ENCODE peak calls at places on chromosomes 6 and 20, in four cellular contexts. G is HepG2, X is GM12878, V is SK-N-SH. I is an unnamed sample. For H3K4me1, the result is how much of the 10 kb centered on the place peaks cover.

GRCh38 chr6:13668291-13668928 is 43.2 kb downstream of the RANBP9 start:
- DNase-seq in X (peak), G (no peak), V (no peak), I (peak)

GRCh38 chr6:108175592-108176279 is 9.9 kb downstream of the NR2E1 start:
- DNase-seq in V (peak), X (no peak), G (no peak), I (peak)

GRCh38 chr6:43923376-43924221 is 153.6 kb downstream of the VEGFA start:
- DNase-seq in G (no peak), X (no peak), V (no peak), I (no peak)

GRCh38 chr6:140660295-140660694 is 1285.8 kb upstream of the CITED2 start:
- DNase-seq in V (no peak), G (no peak), X (no peak), I (no peak)

GRCh38 chr6:134421496-134421895 is 103.6 kb upstream of the SGK1 start:
- DNase-seq in X (no peak), V (no peak), G (no peak), I (no peak)

GRCh38 chr6:130882370-130882769 is 55.2 kb downstream of the SMLR1 start:
- DNase-seq in V (no peak), G (no peak), X (no peak), I (no peak)

GRCh38 chr6:139334791-139335446 is 39.5 kb downstream of the CITED2 start:
- DNase-seq in G (no peak), X (no peak), V (no peak), I (no peak)

GRCh38 chr20:53748821-53749402 is 155.3 kb upstream of the ZNF217 start:
- DNase-seq in G (no peak), V (no peak), X (no peak), I (no peak)

GRCh38 chr20:22720206-22720605 is 135.8 kb upstream of the FOXA2 start:
- DNase-seq in V (no peak), G (no peak), X (no peak), I (no peak)

GRCh38 chr6:118965354-118965753 is 30.4 kb upstream of the MCM9 start:
- DNase-seq in V (no peak), X (no peak), G (peak), I (no peak)

GRCh38 chr6:42820509-42821340 is 38.9 kb downstream of the BICRAL start:
- DNase-seq in G (no peak), V (peak), X (no peak), I (no peak)

GRCh38 chr6:141548969-141549368 is 583.8 kb upstream of the GJE1 start:
- DNase-seq in X (no peak), V (no peak), G (peak), I (no peak)

GRCh38 chr6:159691133-159691962 is 1.7 kb downstream of the SOD2 start:
- DNase-seq in V (peak), G (peak), X (peak), I (peak)

GRCh38 chr6:32905078-32905477 is 35.8 kb downstream of the HLA-DMB start:
- DNase-seq in X (no peak), V (no peak), G (no peak), I (no peak)

GRCh38 chr6:116941727-116942126 is 64.7 kb downstream of the RFX6 start:
- DNase-seq in X (no peak), V (no peak), G (no peak), I (no peak)

GRCh38 chr6:158131926-158132325 is 36.1 kb downstream of the SERAC1 start:
- DNase-seq in G (peak), V (peak), X (no peak), I (peak)

GRCh38 chr20:37519508-37520416 is 1.3 kb upstream of the NNAT start:
- DNase-seq in V (peak), G (peak), X (no peak), I (no peak)

GRCh38 chr20:37394543-37395410 is 48.8 kb downstream of the SRC start:
- DNase-seq in G (no peak), X (no peak), V (peak), I (no peak)

GRCh38 chr6:84906514-84906913 is 142.1 kb upstream of the TBX18 start:
- DNase-seq in V (no peak), G (no peak), X (no peak), I (no peak)

GRCh38 chr20:44810391-44811149 is at the start of gene RIMS4:
- DNase-seq in G (no peak), X (no peak), V (peak), I (no peak)

GRCh38 chr20:51955756-51956155 is 153.4 kb upstream of the SALL4 start:
- DNase-seq in V (no peak), G (no peak), X (no peak), I (no peak)

GRCh38 chr20:8722277-8722928 is 346.5 kb upstream of the PLCB4 start:
- DNase-seq in X (peak), V (peak), G (peak), I (peak)

GRCh38 chr20:62977613-62978558 is 25.4 kb downstream of the SLC17A9 start:
- DNase-seq in V (peak), G (no peak), X (peak), I (peak)

GRCh38 chr20:25046181-25046641 is 11.7 kb downstream of the ACSS1 start:
- DNase-seq in V (no peak), G (peak), X (no peak), I (no peak)

GRCh38 chr6:48074368-48074767 is 36.6 kb downstream of the PTCHD4 start:
- DNase-seq in G (no peak), V (no peak), X (no peak), I (no peak)

GRCh38 chr20:60299951-60300350 is 341.7 kb downstream of the CDH26 start:
- DNase-seq in X (no peak), G (no peak), V (no peak), I (no peak)

GRCh38 chr20:22341508-22341907 is 242.9 kb downstream of the FOXA2 start:
- DNase-seq in X (no peak), V (no peak), G (peak), I (no peak)

GRCh38 chr20:20184711-20185110 is 132.4 kb downstream of the CFAP61 start:
- DNase-seq in X (no peak), G (no peak), V (no peak), I (no peak)

GRCh38 chr6:108998460-108998859 is 96.2 kb downstream of the SESN1 start:
- DNase-seq in V (no peak), G (no peak), X (no peak), I (no peak)

GRCh38 chr6:108781419-108782110 is 66.7 kb upstream of the ARMC2 start:
- DNase-seq in G (no peak), X (no peak), V (no peak), I (no peak)

GRCh38 chr6:108565893-108566292 is 5.2 kb downstream of the FOXO3 start:
- DNase-seq in X (no peak), V (no peak), G (peak), I (no peak)

GRCh38 chr6:36676142-36677058 is 2.1 kb upstream of the CDKN1A start:
- DNase-seq in G (peak), X (no peak), V (peak), I (no peak)

GRCh38 chr6:36678488-36679042 is at the start of gene CDKN1A:
- DNase-seq in V (peak), G (peak), X (no peak), I (peak)

GRCh38 chr6:36677753-36678487 is 594 bp upstream of the CDKN1A start:
- DNase-seq in X (no peak), V (no peak), G (peak), I (no peak)

GRCh38 chr6:36677059-36677749 is 1.3 kb upstream of the CDKN1A start:
- DNase-seq in V (peak), G (peak), X (no peak), I (no peak)

DNA sequence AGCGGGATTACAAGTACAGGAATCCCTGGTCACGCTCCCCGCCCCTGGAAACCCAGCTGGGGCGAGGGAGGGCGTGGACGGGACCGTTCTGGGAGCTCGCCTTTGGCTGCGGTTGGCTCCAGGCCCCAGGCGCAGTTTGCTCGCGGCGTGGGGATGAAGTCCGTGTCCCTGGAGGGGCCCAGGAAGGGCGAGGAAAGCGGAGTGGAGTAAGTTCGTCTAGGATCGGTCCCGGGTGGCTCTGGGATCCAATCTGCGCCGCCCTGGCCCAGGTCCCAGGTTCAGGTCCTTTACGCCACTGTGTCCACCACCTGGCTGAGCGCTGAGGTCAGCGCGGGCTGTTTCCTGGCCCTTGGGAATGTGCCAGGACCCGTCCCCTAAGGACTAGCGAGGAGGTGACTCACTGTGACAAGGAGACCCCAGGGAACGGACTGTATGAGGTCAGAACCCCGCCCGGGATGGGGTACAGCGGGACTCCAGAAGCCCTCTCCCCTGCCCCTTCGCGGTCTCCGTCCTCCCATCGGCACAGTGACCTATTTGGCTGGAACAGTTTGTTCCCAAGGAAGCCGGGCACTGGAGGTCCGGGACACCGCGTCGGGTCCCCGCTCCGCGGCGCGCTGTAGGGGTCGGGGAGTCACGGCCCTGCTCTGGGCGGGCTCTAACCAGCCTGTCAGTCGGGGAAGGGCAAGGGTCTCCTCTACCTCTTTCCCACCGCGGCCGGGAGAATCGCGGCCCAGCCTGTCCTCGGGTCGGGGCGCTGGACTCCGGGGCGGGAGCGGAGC is 718 bp downstream of the CDKN1A start:
- DNase-seq in V (peak), X (no peak), G (peak), I (peak)
- H3K4me1 ChIP-seq in V (under half), X (under half), G (half or more), I (under half)

DNA sequence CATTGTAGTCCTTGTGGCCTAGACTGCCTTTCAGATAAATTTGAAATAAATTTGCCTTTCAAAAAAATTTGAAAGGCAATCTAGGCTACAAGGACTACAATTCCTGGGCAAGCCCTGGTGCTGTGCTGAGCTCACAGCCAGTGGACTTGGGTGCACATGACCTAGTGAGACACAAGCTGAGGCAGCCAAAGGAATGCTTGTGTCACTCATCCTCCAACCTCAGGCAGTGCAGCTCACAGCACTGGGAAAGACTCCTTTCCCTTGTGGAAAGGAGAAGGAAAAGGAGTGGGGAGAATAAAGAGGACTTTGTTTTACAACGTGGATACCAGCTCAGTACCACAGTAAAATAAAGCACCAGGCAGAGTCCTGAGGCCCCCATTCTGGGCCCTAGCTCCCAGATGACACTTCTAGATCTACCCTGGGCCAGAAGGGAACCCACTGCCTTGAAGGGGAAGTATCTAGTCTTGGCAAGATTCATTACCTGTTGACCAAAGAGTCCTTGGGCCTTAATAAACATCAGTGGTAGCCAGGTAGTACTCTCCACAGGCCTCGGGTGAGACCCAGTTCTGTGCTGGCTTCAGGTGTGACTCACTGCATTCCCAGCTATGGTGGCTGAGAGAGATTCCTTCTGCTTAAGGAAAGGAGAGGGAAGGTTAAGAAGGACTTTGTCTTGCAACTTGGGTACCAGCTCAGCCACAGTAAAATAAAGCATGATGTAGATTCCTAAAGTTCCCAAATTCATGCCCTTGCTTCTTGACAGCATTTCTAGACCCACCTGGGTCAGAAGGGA is 659.7 kb upstream of the FLRT3 start:
- DNase-seq in G (no peak), V (no peak), X (no peak), I (no peak)
- TF ChIP-seq NFIC in G (no peak), V (no peak), X (no peak), I (no peak)

GRCh38 chr6:10585232-10585887 is 64.2 kb downstream of the GCNT2 start:
- DNase-seq in G (no peak), X (no peak), V (no peak), I (no peak)
- TF ChIP-seq RFX5 in G (no peak), X (no peak), V (no peak), I (no peak)

GRCh38 chr6:167643223-167643622 is 183.5 kb upstream of the AFDN start:
- DNase-seq in V (no peak), X (no peak), G (no peak), I (no peak)
- H3K4me1 ChIP-seq in V (under half), X (under half), G (under half), I (under half)

GRCh38 chr6:129359811-129360787 is 349.9 kb downstream of the ARHGAP18 start:
- DNase-seq in V (no peak), G (no peak), X (no peak), I (no peak)

GRCh38 chr6:129368076-129368475 is 341.9 kb downstream of the ARHGAP18 start:
- DNase-seq in G (no peak), X (no peak), V (no peak), I (no peak)

GRCh38 chr6:129364767-129365166 is 345.2 kb downstream of the ARHGAP18 start:
- DNase-seq in X (no peak), V (no peak), G (no peak), I (no peak)

GRCh38 chr6:129368970-129369369 is 341.0 kb downstream of the ARHGAP18 start:
- DNase-seq in X (no peak), V (no peak), G (no peak), I (no peak)

GRCh38 chr6:129364037-129364436 is 345.9 kb downstream of the ARHGAP18 start:
- DNase-seq in X (no peak), G (no peak), V (no peak), I (no peak)
- TF ChIP-seq NFIC in X (no peak), G (no peak), V (no peak), I (no peak)

DNA sequence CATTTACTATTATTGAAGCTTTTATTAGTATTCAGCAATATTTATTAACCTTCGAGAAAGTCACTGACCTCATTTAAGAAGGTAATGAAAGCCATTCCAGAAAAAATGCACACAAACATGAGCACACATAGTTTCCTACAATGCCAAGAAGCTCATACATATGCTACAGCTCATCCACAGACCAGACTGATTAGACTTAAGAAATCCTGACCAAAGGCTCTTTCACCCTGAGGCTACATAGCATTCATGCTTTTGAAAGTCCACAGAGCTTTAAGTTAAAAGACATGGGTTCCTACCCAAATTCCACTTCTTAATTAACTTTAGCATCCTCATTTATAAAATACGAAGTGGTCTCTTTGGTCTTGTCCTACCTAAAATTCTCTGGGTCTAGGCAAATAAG is 430.4 kb downstream of the TBC1D32 start:
- DNase-seq in X (no peak), G (no peak), V (no peak), I (no peak)
- TF ChIP-seq RFX5 in X (no peak), G (no peak), V (no peak), I (no peak)

GRCh38 chr20:21315138-21315537 is 12.0 kb downstream of the XRN2 start:
- DNase-seq in G (no peak), X (no peak), V (no peak), I (no peak)
- H3K4me1 ChIP-seq in G (under half), X (under half), V (under half), I (under half)

DNA sequence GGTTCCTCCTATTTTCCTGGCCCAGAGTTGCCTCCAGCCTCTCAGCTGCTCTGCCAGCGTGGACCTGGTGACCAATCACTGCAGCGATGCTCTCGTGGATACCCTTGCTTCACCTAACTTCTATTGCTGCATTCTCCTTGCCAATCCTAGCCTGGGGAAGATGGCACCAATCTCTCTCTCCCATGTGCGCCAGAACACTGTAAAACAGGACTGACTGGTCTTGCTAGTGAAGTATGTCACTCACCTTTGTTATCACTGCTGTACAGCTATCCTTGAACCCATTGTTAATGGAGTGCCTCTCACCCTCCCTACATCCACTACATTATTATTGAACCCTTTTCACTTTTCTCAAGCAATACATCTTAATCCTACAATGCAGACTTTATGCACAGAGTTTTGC is 80.1 kb downstream of the LYRM4 start:
- DNase-seq in G (no peak), V (no peak), X (no peak), I (no peak)
- TF ChIP-seq NFIC in G (no peak), V (no peak), X (no peak), I (no peak)

GRCh38 chr20:61712632-61713031 is 353.0 kb downstream of the TAF4 start:
- DNase-seq in X (no peak), V (no peak), G (no peak), I (no peak)
- TF ChIP-seq RFX5 in X (no peak), V (no peak), G (no peak), I (no peak)

DNA sequence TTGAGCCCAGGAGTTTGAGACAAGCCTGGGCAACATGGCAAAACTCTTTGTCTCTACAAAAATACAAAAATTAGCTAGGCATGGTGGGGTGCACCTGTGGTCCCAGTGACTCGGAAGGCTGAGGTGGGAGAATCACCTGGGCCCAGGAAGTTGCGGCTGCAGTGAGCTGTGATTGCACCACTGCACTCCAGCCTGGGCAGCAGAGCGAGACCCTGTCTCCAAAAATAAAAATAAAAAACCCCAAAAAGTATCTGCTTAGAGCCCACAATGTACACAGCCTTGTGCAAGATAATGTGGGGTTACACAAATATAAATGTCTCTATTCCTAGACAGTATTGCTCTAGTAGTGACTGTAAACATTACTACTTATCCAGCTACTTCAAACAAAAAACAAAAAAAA is 5.9 kb downstream of the ESF1 start:
- DNase-seq in V (no peak), X (no peak), G (no peak), I (no peak)
- H3K4me1 ChIP-seq in V (under half), X (under half), G (under half), I (under half)